ENCODE peak calls at places on chromosomes 16 and 17, in five cellular contexts. E is OCI-LY7, C is heart left ventricle, R is kidney epithelial cell, D is left ventricle myocardium inferior. F is an unnamed sample.
A peak's percentile ranks its signal among the peaks of the same experiment; 100 is the strongest.

GRCh38 chr17:13030459-13031305 is 12.9 kb upstream of the ELAC2 start:
- DNase-seq in E (peak; percentile 62), C (no peak), R (no peak), D (no peak), F (peak; percentile 79)

GRCh38 chr16:8850279-8850885 is 18.4 kb downstream of the CARHSP1 start:
- DNase-seq in E (no peak), C (peak; percentile 61), R (no peak), D (peak; percentile 60), F (peak; percentile 63)

GRCh38 chr16:88754912-88755744 is 29.9 kb downstream of the PIEZO1 start:
- DNase-seq in E (peak; percentile 43), C (no peak), R (no peak), D (no peak), F (no peak)

GRCh38 chr17:8128125-8128784 is 4.3 kb upstream of the HES7 start:
- DNase-seq in E (no peak), C (no peak), R (no peak), D (no peak), F (no peak)

GRCh38 chr17:59641799-59642484 is 22.2 kb downstream of the CLTC start:
- DNase-seq in E (peak; percentile 88), C (no peak), R (no peak), D (no peak), F (no peak)

GRCh38 chr17:5676012-5676411 is 91.7 kb upstream of the NLRP1 start:
- DNase-seq in E (no peak), C (no peak), R (no peak), D (no peak), F (peak; percentile 22)

GRCh38 chr16:15644306-15644961 is 1.5 kb upstream of the MARF1 start:
- DNase-seq in E (peak; percentile 18), C (no peak), R (no peak), D (no peak), F (peak; percentile 67)

GRCh38 chr16:55184052-55184451 is 140.0 kb upstream of the IRX6 start:
- DNase-seq in E (no peak), C (no peak), R (no peak), D (no peak), F (no peak)

GRCh38 chr16:47916266-47916665 is 239.5 kb downstream of the ABCC12 start:
- DNase-seq in E (no peak), C (no peak), R (no peak), D (no peak), F (no peak)

GRCh38 chr16:27491894-27492587 is 57.7 kb downstream of the GTF3C1 start:
- DNase-seq in E (no peak), C (no peak), R (no peak), D (no peak), F (no peak)

GRCh38 chr16:7853197-7853596 is 520.6 kb downstream of the RBFOX1 start:
- DNase-seq in E (no peak), C (no peak), R (no peak), D (no peak), F (no peak)

GRCh38 chr16:8888951-8889892 is 7.1 kb downstream of the LITAFD start:
- DNase-seq in E (no peak), C (no peak), R (no peak), D (no peak), F (no peak)

GRCh38 chr17:59811209-59811608 is 81.5 kb downstream of the TUBD1 start:
- DNase-seq in E (no peak), C (no peak), R (no peak), D (no peak), F (no peak)

GRCh38 chr17:64920026-64920418 is 744 bp upstream of the LRRC37A3 start:
- DNase-seq in E (no peak), C (no peak), R (no peak), D (no peak), F (no peak)

GRCh38 chr17:78962345-78962983 is 17.3 kb downstream of the LGALS3BP start:
- DNase-seq in E (no peak), C (no peak), R (no peak), D (no peak), F (no peak)

GRCh38 chr16:23692190-23692837 is 13.6 kb downstream of the PLK1 start:
- DNase-seq in E (no peak), C (no peak), R (no peak), D (no peak), F (no peak)

GRCh38 chr16:28538733-28539596 is at the start of gene NUPR1:
- DNase-seq in E (no peak), C (peak; percentile 93), R (no peak), D (peak; percentile 93), F (peak; percentile 85)

GRCh38 chr16:77276686-77277085 is 77.5 kb downstream of the SYCE1L start:
- DNase-seq in E (no peak), C (no peak), R (no peak), D (no peak), F (no peak)

DNA sequence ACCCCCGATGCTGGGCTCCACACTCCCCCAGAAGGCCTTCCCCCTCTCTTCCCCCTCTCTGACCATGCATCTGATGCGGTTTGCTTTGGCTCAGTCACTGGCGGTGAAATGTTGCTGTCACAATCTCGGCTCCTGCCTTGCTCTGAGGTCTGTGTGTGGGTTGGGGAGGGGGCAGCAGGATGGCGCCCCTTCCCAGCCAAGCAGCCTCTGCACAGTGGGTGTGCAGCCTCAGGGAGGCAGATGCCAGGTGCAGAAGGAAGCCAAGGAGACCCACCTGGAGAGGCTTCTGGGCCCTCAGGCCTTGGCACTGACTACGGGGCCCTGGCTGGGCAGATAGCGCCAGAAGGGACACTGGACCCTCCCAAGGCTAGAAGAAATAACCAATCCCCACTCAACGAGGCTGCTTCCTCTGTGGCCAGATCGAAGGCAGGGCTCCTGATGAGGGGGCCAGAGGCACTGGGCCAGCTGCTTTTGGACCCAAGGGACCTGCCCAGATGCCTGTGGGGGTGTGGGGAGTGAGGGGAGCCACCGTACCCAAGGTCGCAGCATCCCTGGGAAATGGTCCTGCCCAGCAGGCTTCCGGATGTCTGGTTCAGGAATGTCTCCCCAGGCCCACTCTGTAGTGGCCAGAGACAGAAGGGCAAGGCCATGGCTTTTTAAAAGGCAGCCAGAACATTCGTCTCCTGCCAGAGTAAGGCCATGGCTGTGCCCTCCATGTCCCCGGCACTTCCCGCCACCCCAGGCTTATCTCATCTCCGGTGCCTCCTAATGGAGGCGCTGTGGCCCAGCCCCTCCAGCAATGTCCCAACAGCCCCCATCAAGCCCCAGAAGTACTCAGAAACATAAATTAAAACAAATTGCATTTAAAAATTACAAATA is 43.4 kb upstream of the SLC38A10 start:
- DNase-seq in E (no peak), C (no peak), R (no peak), D (no peak), F (no peak)
- TF ChIP-seq CTCF in E (peak; percentile 29), C (no peak), R (no peak), D (no peak), F (no peak)

GRCh38 chr17:910503-911194 is 68.9 kb downstream of the NXN start:
- DNase-seq in E (no peak), C (no peak), R (no peak), D (no peak), F (peak; percentile 86)
- TF ChIP-seq CTCF in E (no peak), C (no peak), R (no peak), D (no peak), F (no peak)

DNA sequence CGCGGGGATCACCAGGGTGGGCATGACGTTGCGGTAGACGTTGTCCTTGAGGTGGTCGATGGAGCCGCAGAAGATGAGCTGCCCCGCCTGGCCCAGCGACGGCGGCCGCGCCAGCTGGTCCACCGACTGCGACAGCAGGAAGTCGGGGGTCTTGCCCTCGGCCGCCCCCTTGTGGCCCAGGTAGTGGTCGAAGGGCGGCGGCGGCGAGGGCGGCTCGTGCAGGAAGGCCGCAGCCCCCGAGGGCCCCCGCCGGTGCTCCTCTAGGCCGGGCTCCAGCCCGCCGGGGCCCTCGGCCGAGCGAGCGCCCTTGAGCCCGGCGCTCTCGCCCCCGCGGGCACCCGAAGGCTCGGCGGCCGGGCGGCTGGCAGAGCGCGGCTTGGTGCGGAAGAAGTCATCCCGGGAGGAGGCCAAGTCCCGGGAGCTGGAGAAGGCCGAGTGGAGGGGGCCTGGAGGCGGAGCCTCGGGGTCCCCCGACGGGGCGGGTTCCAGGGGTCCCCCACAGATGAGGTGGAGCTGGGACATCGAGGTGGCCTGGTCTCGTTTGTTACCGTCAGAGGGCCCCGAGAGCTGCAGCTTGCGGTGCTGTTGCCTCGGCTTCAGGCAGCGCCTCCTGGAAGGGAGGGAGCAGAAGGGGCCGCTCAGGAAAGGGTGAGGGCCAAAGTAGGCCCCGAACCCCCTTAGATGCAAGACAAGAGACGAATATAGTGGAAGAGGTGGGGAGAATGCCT is 8.9 kb downstream of the FAM171A2 start:
- DNase-seq in E (peak; percentile 66), C (no peak), R (no peak), D (peak; percentile 60), F (no peak)
- TF ChIP-seq CTCF in E (peak; percentile 63), C (peak; percentile 36), R (peak; percentile 36), D (peak; percentile 55), F (peak; percentile 18)

DNA sequence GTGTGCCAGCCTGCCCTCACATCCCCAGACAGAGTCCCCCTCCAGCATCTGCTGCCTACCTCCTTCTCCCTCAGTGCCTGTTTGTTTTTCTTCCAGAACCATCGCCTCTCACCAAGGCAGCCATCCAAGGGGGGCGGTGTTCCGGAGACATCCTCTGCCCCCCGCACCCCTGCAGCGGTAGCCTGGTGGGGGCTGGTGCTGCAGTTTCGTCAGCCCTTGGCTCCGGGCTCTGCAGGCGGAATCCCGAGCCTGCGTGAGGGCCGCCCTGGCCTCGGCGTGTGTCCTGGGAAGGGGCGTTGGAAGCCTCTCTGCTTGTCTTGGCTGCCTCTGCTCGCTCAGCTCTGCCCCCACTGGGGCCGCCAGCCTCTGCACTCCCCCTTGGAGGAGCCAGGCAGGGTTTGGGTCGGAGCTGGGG is 126.0 kb upstream of the CIBAR2 start:
- DNase-seq in E (no peak), C (no peak), R (no peak), D (peak; percentile 51), F (no peak)
- TF ChIP-seq CTCF in E (peak; percentile 15), C (no peak), R (peak; percentile 3), D (no peak), F (no peak)

DNA sequence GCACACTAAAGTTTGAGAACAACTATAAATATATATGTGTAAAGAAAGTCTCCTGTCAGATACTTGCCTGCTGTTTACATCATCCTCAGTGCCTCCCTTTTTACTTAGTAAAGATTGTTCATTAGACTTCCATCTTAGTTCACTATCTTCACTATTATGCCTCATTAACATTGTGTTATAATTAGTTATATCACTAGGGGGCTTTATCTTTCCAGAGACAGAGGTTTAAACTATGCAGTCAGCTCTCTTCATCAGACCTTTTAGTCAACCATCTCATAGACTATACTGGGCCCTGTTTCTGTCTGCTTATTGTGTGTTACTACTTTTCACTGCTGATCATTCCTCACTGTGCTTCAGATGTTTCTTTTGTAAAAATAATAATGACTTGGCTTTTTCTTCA is 630.8 kb upstream of the KIF2B start:
- DNase-seq in E (peak; percentile 6), C (no peak), R (no peak), D (no peak), F (no peak)
- TF ChIP-seq CTCF in E (peak; percentile 52), C (no peak), R (peak; percentile 5), D (no peak), F (no peak)